ENCODE peak calls at places on chromosomes 6 and 20, in four cellular contexts. F is upper lobe of left lung, W is breast epithelium, V is testis. I is an unnamed sample. For H3K27me3, the result is how much of the 10 kb centered on the place peaks cover.

GRCh38 chr6:134739299-134740090 is 210.4 kb downstream of the ALDH8A1 start:
- DNase-seq in F (no peak), W (no peak), V (no peak), I (no peak)

GRCh38 chr6:133001040-133001570 is 186.7 kb downstream of the RPS12 start:
- DNase-seq in F (no peak), W (no peak), V (no peak), I (no peak)

GRCh38 chr6:113103618-113104390 is 753.3 kb upstream of the MARCKS start:
- DNase-seq in F (no peak), W (no peak), V (no peak), I (no peak)

GRCh38 chr6:118945217-118945616 is 10.3 kb upstream of the MCM9 start:
- DNase-seq in F (no peak), W (no peak), V (no peak), I (no peak)

GRCh38 chr6:89562114-89562815 is 76.3 kb downstream of the LYRM2 start:
- DNase-seq in F (no peak), W (no peak), V (no peak), I (no peak)

GRCh38 chr20:36491901-36492617 is 49.3 kb upstream of the MYL9 start:
- DNase-seq in F (no peak), W (no peak), V (no peak), I (no peak)

GRCh38 chr6:160041608-160042007 is 72.7 kb downstream of the IGF2R start:
- DNase-seq in F (no peak), W (peak), V (peak), I (peak)

GRCh38 chr6:160014869-160015182 is 45.9 kb downstream of the IGF2R start:
- DNase-seq in F (no peak), W (no peak), V (no peak), I (no peak)

GRCh38 chr6:26204332-26205160 is 117.3 kb downstream of the HFE start:
- DNase-seq in F (peak), W (peak), V (peak), I (peak)

DNA sequence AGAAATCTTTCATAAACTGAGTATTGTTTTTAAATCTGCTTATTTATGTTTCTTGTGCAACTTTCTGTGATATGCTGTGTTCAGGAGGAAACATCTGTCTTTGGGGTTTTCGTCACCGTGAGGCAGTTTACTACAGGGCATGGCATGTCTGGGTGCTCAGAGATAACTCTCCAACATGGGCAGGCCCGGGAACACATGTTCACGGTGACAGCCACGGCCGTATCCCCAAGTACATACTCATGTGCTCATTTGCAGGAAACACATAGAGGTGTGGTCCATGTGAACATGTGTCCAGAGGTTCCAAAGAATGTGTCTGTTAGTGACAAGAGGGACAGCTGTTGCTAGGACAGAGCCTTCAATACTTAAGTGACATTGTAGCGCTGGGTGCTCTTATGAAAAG is 62.1 kb upstream of the CNKSR3 start:
- DNase-seq in F (no peak), W (no peak), V (no peak), I (no peak)
- H3K27me3 ChIP-seq in F (under half), W (under half), V (under half), I (under half)

GRCh38 chr20:1225729-1226313 is at the start of gene RAD21L1:
- DNase-seq in F (peak), W (peak), V (peak), I (peak)
- TF ChIP-seq CTCF in F (no peak), W (no peak), V (no peak), I (no peak)

GRCh38 chr6:39327516-39327915 is 5.0 kb upstream of the KCNK16 start:
- DNase-seq in F (no peak), W (no peak), V (no peak), I (no peak)
- H3K27me3 ChIP-seq in F (under half), W (under half), V (under half), I (under half)

GRCh38 chr6:24524329-24524728 is 29.6 kb downstream of the ALDH5A1 start:
- DNase-seq in F (no peak), W (no peak), V (no peak), I (no peak)

GRCh38 chr6:24522090-24522820 is 27.5 kb downstream of the ALDH5A1 start:
- DNase-seq in F (no peak), W (no peak), V (no peak), I (no peak)

GRCh38 chr6:24522821-24523175 is 28.0 kb downstream of the ALDH5A1 start:
- DNase-seq in F (no peak), W (no peak), V (no peak), I (no peak)

GRCh38 chr6:24520929-24521546 is 26.3 kb downstream of the ALDH5A1 start:
- DNase-seq in F (no peak), W (no peak), V (peak), I (peak)

GRCh38 chr6:24524801-24525200 is 30.0 kb downstream of the ALDH5A1 start:
- DNase-seq in F (no peak), W (no peak), V (peak), I (no peak)
- TF ChIP-seq CTCF in F (no peak), W (no peak), V (no peak), I (no peak)

GRCh38 chr6:28656715-28657114 is 131.0 kb downstream of the GPX5 start:
- DNase-seq in F (no peak), W (no peak), V (no peak), I (no peak)

GRCh38 chr6:28659250-28659566 is 133.5 kb downstream of the GPX5 start:
- DNase-seq in F (no peak), W (no peak), V (no peak), I (no peak)

GRCh38 chr6:28657756-28658465 is 132.2 kb downstream of the GPX5 start:
- DNase-seq in F (no peak), W (no peak), V (peak), I (peak)

GRCh38 chr6:28657367-28657755 is 131.7 kb downstream of the GPX5 start:
- DNase-seq in F (no peak), W (no peak), V (no peak), I (no peak)

DNA sequence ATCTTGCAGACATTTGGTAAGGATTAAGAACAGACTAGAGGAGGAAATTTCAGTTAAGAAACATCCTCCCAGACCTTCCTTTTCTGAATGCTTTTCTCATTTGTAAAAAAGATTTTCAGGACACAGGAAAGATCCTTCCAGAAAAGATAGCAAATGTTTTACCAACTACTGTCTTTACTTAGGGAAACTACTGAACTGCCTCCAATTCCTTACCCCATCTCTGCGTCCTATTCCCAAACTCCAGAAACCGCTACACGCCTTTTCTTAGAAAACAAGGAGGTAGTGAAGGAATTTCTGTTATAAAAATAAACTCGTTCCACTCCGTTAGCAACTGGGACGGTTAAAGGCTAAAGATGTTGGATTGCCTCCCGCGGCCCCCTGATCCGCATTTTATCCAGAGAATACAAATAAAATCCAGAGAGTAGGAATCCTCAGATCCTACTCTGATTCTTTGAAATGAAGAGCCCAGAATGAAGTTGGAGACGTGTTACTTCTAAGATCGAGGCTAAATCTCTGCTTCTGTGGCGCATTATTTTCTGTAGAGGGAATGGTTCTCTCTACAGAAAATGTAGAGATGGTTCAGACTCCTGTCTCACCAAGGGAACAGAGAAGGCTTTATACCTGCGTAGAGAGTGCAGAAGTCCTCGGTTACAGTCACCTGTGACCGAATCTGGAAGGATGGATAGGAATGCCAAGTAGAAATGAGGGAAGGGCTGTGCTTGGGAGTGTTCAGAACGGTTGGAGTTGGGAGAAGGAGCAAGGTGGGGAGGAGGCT is 133.0 kb downstream of the GPX5 start:
- DNase-seq in F (no peak), W (no peak), V (no peak), I (no peak)
- H3K27me3 ChIP-seq in F (under half), W (under half), V (under half), I (under half)

DNA sequence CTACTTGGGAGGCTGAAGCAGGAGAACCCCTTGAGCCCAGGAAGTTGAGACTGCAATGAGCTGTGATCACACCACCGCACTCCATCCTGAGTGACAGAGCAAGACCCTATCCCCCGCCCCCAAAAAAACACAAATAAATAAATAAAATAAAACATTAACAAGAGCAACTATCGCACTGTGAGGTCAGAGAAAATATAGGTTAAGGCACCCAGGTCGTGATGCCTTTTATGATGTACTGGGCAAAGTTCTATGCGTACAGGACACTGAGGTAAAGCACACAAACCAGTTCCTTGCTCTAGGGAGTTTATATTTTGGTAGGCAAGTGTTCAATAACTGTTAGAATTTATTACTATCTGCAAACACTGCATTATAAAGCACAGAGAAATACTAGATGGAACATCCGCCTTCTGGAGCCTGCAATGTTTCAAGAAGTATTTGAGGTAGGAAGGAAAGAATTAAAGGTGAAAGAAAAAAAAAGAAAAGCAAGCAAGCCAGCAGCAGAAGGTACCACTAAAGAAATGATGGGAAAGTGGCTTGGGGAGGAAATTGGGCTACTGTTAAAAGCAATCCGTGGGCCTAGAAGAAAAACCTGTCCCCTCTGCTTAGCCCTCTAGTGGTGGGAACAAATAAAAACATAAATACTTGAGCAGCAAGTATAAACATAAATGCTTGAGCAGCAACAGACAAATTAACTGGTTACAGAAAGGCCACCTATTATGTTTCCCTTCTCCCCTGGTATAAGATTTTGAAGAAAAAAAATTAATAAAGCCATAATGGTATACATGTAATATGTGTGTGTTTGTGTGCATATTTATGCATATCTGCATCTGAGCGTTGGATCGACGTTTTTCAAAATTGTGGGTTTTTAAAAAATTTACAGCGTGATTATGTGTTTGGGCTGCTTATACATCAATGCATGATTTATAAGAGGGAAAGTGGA is 128.0 kb downstream of the PHACTR1 start:
- DNase-seq in F (no peak), W (no peak), V (no peak), I (no peak)
- TF ChIP-seq CTCF in F (no peak), W (peak), V (no peak), I (peak)

I was measured in adrenal gland.